ENCODE peak calls at places on chromosomes 4 and X, in four cellular contexts. D, E, L and I are unnamed samples. For H3K4me1, the result is how much of the 10 kb centered on the place peaks cover.

GRCh38 chrX:120790118-120790517 is 85.5 kb downstream of the CT47B1 start:
- DNase-seq in D (peak), E (no peak), L (peak), I (peak)

GRCh38 chr4:106289737-106290136 is 26.3 kb downstream of the TBCK start:
- DNase-seq in D (no peak), E (no peak), L (no peak), I (no peak)

GRCh38 chr4:151202851-151203455 is 74.0 kb upstream of the PRSS48 start:
- DNase-seq in D (no peak), E (no peak), L (no peak), I (no peak)

GRCh38 chr4:14566518-14566917 is 435.8 kb upstream of the CPEB2 start:
- DNase-seq in D (no peak), E (no peak), L (no peak), I (no peak)

GRCh38 chr4:151400343-151400742 is 8.6 kb upstream of the FHIP1A start:
- DNase-seq in D (no peak), E (no peak), L (no peak), I (no peak)

GRCh38 chrX:85052207-85052606 is 48.5 kb downstream of the APOOL start:
- DNase-seq in D (no peak), E (no peak), L (peak), I (no peak)

GRCh38 chrX:115333446-115333845 is 43.9 kb downstream of the LUZP4 start:
- DNase-seq in D (no peak), E (no peak), L (no peak), I (no peak)

GRCh38 chr4:26862381-26862915 is 1.8 kb downstream of the STIM2 start:
- DNase-seq in D (no peak), E (no peak), L (peak), I (no peak)

GRCh38 chr4:128690009-128690408 is 119.5 kb upstream of the JADE1 start:
- DNase-seq in D (no peak), E (no peak), L (no peak), I (no peak)

GRCh38 chr4:101977096-101977495 is 186.6 kb downstream of the BANK1 start:
- DNase-seq in D (no peak), E (peak), L (peak), I (no peak)

GRCh38 chr4:107269175-107269574 is 233.1 kb upstream of the DKK2 start:
- DNase-seq in D (no peak), E (no peak), L (no peak), I (no peak)

GRCh38 chr4:6160536-6160935 is 39.8 kb downstream of the JAKMIP1 start:
- DNase-seq in D (no peak), E (no peak), L (no peak), I (no peak)

GRCh38 chr4:85543832-85544231 is 68.9 kb downstream of the ARHGAP24 start:
- DNase-seq in D (no peak), E (no peak), L (peak), I (no peak)

GRCh38 chrX:1323315-1323714 is 13.3 kb upstream of the IL3RA start:
- DNase-seq in D (peak), E (no peak), L (peak), I (peak)

GRCh38 chrX:16946361-16946964 is at the start of gene REPS2:
- DNase-seq in D (peak), E (no peak), L (peak), I (peak)

GRCh38 chrX:8731579-8732395 is at the start of gene ANOS1:
- DNase-seq in D (no peak), E (no peak), L (peak), I (no peak)

GRCh38 chrX:17062065-17062464 is 115.6 kb downstream of the REPS2 start:
- DNase-seq in D (no peak), E (no peak), L (no peak), I (no peak)

GRCh38 chr4:142366821-142367220 is 479.3 kb downstream of the INPP4B start:
- DNase-seq in D (no peak), E (no peak), L (no peak), I (no peak)

GRCh38 chrX:9992061-9992460 is 24.9 kb downstream of the CLDN34 start:
- DNase-seq in D (no peak), E (no peak), L (no peak), I (no peak)

GRCh38 chr4:36374836-36375511 is 93.6 kb downstream of the DTHD1 start:
- DNase-seq in D (no peak), E (no peak), L (no peak), I (no peak)

GRCh38 chr4:187380181-187380581 is 615.4 kb upstream of the ZFP42 start:
- DNase-seq in D (peak), E (no peak), L (peak), I (no peak)

GRCh38 chr4:181775298-181775697 is 467.9 kb upstream of the TENM3 start:
- DNase-seq in D (no peak), E (no peak), L (no peak), I (no peak)

GRCh38 chr4:136319789-136320470 is 1212.4 kb downstream of the PCDH18 start:
- DNase-seq in D (no peak), E (peak), L (no peak), I (no peak)

GRCh38 chr4:172708184-172708583 is 460.4 kb upstream of the GALNT7 start:
- DNase-seq in D (no peak), E (no peak), L (no peak), I (no peak)

GRCh38 chr4:111722321-111722720 is 422.9 kb upstream of the FAM241A start:
- DNase-seq in D (no peak), E (no peak), L (no peak), I (no peak)

GRCh38 chrX:37796805-37797204 is 16.9 kb downstream of the CYBB start:
- DNase-seq in D (peak), E (no peak), L (no peak), I (no peak)

GRCh38 chr4:151302432-151302831 is 23.0 kb downstream of the SH3D19 start:
- DNase-seq in D (no peak), E (no peak), L (peak), I (no peak)

GRCh38 chrX:24228596-24228995 is 79.1 kb downstream of the ZFX start:
- DNase-seq in D (no peak), E (no peak), L (no peak), I (no peak)

GRCh38 chr4:100977746-100978397 is 369.5 kb downstream of the PPP3CA start:
- DNase-seq in D (no peak), E (no peak), L (peak), I (no peak)

GRCh38 chrX:120262781-120263719 is 12.4 kb downstream of the ZBTB33 start:
- DNase-seq in D (peak), E (no peak), L (no peak), I (no peak)

GRCh38 chr4:98518555-98519267 is 139.7 kb downstream of the TSPAN5 start:
- DNase-seq in D (peak), E (no peak), L (no peak), I (no peak)
- H3K4me1 ChIP-seq in D (under half), E (half or more), L (half or more), I (under half)

DNA sequence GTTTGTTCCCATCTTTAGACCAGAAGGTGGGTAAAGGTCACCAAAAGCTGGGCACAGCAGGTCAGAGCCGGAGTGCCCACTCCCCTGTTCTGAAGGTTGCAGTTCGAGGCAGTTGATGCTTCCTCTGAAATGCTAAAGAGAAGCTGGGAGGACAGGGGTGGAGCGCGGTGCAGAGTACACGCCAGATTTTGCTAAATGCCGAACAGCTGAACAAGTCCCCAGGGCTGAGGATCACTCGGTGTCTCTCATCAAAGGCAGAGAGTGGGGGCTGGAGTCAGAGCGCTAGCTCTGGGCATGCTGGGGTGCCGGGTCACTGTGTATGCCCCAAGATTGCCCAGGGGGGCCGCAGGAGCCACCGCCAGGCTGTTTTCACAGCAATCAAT is 197.0 kb downstream of the BCOR start:
- DNase-seq in D (no peak), E (no peak), L (peak), I (no peak)
- H3K4me1 ChIP-seq in D (under half), E (under half), L (under half), I (under half)

DNA sequence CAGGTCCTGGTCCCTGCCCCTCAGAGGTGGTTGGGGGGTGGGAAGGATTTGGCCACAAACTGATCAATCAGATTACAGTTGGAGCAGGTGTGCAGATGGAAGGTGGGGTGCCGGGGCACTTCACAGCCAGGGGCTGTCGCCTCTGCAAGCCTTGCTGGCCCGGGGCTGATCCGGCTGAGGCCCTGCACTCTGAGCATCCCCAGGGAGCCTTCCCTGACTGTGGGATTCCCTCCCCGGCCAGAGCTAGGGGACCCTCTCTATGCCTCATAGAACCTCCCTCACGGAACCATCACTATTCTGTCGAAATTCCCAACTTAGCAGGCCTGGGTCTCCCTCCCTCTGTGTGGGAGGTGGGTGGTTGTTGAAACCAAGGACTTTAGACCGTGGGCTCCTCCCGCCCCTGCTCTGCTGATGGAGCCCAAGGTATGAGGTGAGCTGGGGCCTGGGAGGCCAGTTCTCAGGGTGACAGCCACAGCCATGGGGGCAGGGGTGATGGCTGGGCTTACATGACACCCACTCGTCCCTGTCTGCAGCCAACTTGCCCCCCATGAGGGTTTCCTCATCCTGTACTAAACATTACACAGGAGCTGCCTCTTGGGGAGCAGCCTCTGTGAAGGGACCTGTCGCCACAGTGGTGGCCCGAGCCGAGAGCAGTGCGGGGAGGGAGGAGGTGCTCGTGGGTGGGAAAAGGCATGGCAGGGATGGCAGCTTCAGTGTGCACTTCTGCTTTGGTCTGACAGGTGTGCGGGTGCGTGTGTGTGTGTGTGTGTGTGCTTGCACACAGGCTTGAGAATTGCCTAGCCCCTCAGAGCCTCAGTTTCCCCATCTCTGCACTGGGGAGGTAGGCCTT is 3.7 kb downstream of the SH3TC1 start:
- DNase-seq in D (peak), E (no peak), L (no peak), I (no peak)
- H3K4me1 ChIP-seq in D (half or more), E (half or more), L (under half), I (under half)

DNA sequence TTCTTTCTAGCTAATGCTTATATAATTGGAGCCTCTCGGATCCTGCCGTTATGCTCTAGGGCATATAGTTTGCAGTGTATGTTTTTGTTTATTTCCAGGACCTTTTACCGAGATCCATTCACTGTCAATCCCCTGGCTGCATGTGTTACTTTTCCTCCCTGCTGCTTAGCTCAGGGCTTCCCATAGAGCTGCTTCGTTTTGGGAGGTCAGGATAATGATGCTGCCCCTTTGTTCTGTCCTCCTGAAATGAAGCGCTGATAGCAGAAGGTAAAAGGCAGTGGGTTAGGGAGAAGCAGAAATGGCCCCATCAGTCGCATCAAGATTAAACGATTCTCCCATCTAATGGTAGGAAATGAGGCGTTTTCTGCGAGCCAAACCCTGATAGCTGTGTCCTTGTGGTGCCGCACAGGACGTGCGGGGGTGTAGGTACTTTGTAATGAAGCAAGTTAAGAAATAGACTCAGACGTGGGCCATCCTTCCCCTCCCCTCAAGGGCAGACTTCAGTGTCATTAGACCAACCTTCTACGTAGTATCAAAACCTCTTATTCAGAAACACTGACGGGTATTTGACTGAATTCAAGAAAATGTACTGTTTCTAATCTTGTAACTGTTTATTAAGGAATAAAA is 37.3 kb downstream of the AFF2 start:
- DNase-seq in D (peak), E (no peak), L (no peak), I (no peak)
- H3K4me1 ChIP-seq in D (half or more), E (under half), L (under half), I (under half)

GRCh38 chrX:150844016-150844415 is 54.5 kb downstream of the CD99L2 start:
- DNase-seq in D (no peak), E (peak), L (no peak), I (no peak)
- H3K4me1 ChIP-seq in D (under half), E (under half), L (under half), I (under half)

GRCh38 chr4:2482693-2483092 is 13.8 kb downstream of the RNF4 start:
- DNase-seq in D (peak), E (no peak), L (peak), I (no peak)

GRCh38 chr4:2484993-2485392 is 16.1 kb downstream of the RNF4 start:
- DNase-seq in D (peak), E (no peak), L (peak), I (peak)

GRCh38 chr4:2483237-2483636 is 14.3 kb downstream of the RNF4 start:
- DNase-seq in D (no peak), E (no peak), L (no peak), I (no peak)

GRCh38 chr4:2482192-2482591 is 13.3 kb downstream of the RNF4 start:
- DNase-seq in D (no peak), E (no peak), L (no peak), I (no peak)

GRCh38 chr4:2484169-2484568 is 15.3 kb downstream of the RNF4 start:
- DNase-seq in D (peak), E (no peak), L (no peak), I (no peak)
- H3K4me1 ChIP-seq in D (half or more), E (under half), L (under half), I (half or more)

DNA sequence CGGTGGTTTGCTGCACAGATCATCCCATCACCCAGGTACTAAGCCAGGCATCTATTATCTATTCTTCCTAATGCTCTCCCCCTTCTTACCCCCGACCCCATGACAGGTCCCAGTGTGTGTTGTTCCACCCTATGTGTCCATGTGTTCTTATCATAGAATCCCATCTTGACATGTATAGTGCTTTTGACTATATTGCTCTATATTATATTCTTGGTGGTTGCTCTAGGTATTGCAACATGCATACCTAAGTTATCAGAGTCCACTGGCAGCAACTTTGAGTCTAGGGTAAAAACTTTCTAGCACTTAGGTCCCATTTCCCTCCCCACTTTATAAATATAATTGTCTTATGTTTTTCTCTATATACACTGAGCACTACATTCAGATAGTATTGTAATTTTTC is 170.3 kb downstream of the TBX22 start:
- DNase-seq in D (no peak), E (no peak), L (no peak), I (no peak)
- H3K4me1 ChIP-seq in D (under half), E (under half), L (under half), I (under half)